ENCODE peak calls at places on chromosome 14, in four cellular contexts. W is SK-N-SH, R is neural progenitor cell, N is Peyer's patch. O is an unnamed sample.

GRCh38 chr14:101133068-101133467 is 229.5 kb upstream of the RTL1 start:
- DNase-seq in N (no peak), R (no peak), W (no peak), O (no peak)

GRCh38 chr14:74975059-74975810 is 19.8 kb upstream of the PGF start:
- DNase-seq in R (no peak), W (no peak), N (peak), O (peak)

GRCh38 chr14:91350813-91351507 is 66.7 kb downstream of the CCDC88C start:
- DNase-seq in W (no peak), R (no peak), N (peak), O (peak)

GRCh38 chr14:95381726-95382125 is 62.0 kb upstream of the CLMN start:
- DNase-seq in R (no peak), W (no peak), N (no peak), O (no peak)

GRCh38 chr14:47040490-47040889 is 388.9 kb upstream of the RPL10L start:
- DNase-seq in R (peak), W (no peak), N (no peak), O (no peak)

GRCh38 chr14:61119006-61119405 is 138.0 kb downstream of the SLC38A6 start:
- DNase-seq in N (no peak), R (peak), W (no peak), O (no peak)

GRCh38 chr14:90344920-90345557 is 13.3 kb upstream of the NRDE2 start:
- DNase-seq in N (no peak), R (no peak), W (no peak), O (no peak)

GRCh38 chr14:91649930-91650329 is 82.0 kb downstream of the CATSPERB start:
- DNase-seq in R (peak), W (peak), N (peak), O (no peak)

GRCh38 chr14:50947446-50947845 is 3.2 kb upstream of the PYGL start:
- DNase-seq in W (no peak), R (no peak), N (no peak), O (no peak)

GRCh38 chr14:80523518-80524117 is 312.3 kb upstream of the DIO2 start:
- DNase-seq in R (no peak), W (no peak), N (no peak), O (no peak)

GRCh38 chr14:92937229-92937937 is 14.4 kb downstream of the CHGA start:
- DNase-seq in W (no peak), R (no peak), N (peak), O (no peak)

GRCh38 chr14:94963051-94963450 is 193.1 kb upstream of the GSC start:
- DNase-seq in W (no peak), N (no peak), R (no peak), O (no peak)

GRCh38 chr14:56300495-56300894 is 182.3 kb downstream of the PELI2 start:
- DNase-seq in R (no peak), W (no peak), N (no peak), O (no peak)

GRCh38 chr14:100649173-100649519 is 61.9 kb upstream of the BEGAIN start:
- DNase-seq in W (no peak), N (no peak), R (no peak), O (no peak)

GRCh38 chr14:57060276-57060956 is 208.3 kb downstream of the EXOC5 start:
- DNase-seq in N (no peak), W (no peak), R (peak), O (no peak)

GRCh38 chr14:53796734-53797133 is 159.9 kb downstream of the BMP4 start:
- DNase-seq in R (no peak), N (no peak), W (no peak), O (no peak)

GRCh38 chr14:73943083-73943482 is 6.8 kb downstream of the FAM161B start:
- DNase-seq in R (no peak), W (no peak), N (peak), O (no peak)

GRCh38 chr14:92500491-92500941 is 13.1 kb upstream of the RIN3 start:
- DNase-seq in W (no peak), R (peak), N (no peak), O (peak)

GRCh38 chr14:60933920-60934655 is 46.8 kb downstream of the TRMT5 start:
- DNase-seq in R (no peak), W (no peak), N (no peak), O (no peak)

GRCh38 chr14:93986972-93987371 is 10.1 kb upstream of the CCDC197 start:
- DNase-seq in N (no peak), R (no peak), W (no peak), O (no peak)

GRCh38 chr14:22641851-22642250 is 2.3 kb downstream of the OR6J1 start:
- DNase-seq in R (no peak), W (no peak), N (peak), O (no peak)

GRCh38 chr14:49173765-49174373 is 412.3 kb downstream of the RPS29 start:
- DNase-seq in W (peak), N (peak), R (peak), O (no peak)

DNA sequence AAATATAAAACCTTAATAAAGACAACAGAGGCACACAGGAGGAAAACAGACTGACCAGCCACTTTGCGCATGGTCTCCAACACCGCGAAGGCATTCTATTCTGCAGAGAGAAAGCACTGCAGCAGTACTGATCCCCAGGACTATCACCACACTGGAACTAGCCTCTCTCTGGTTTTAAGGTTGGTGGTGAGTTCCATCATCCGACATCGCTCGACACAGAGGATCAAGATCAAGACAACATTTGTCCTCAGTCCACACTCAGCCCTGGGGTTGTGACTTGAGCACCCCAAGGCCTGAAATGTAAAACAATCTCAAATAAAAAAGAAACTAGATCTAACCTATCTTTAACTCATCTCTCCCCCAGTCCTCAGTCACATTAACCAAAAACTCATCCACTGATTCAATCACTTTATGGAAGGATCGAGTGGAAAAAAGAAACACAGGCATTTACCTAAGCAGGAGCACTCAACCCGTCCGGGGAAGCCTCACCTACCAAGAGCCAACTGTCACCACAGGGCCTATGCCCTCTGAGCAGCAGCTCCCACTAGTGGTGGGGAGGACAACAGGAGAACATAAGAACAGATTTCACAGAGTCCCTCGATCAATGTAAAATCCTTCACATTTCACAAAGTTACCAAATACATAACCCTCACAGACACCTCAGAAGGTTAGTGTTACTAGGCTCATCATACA is 17.7 kb downstream of the STXBP6 start:
- DNase-seq in N (peak), W (no peak), R (no peak), O (no peak)
- TF ChIP-seq CTCF in N (no peak), W (peak), R (peak), O (peak)

GRCh38 chr14:42911642-42912041 is 1305.0 kb downstream of the LRFN5 start:
- DNase-seq in N (no peak), W (no peak), R (no peak), O (no peak)
- TF ChIP-seq CTCF in N (no peak), W (no peak), R (no peak), O (peak)

DNA sequence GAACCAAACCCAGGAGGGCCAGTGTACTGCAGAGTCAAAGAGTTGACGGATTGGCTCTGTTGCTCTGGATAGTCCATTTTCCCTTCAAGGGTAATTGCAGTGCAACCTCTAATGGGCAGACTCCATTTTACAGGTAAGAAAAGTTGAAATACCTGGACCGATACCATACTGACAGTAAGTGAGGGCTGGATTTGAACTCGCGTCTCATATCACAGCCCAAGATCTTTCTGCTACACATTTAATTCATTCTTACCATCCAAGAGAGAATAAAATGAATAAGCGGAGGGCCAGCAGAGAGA is 356 bp upstream of the ZC3H14 start:
- DNase-seq in W (no peak), N (no peak), R (no peak), O (no peak)
- TF ChIP-seq CTCF in W (no peak), N (no peak), R (no peak), O (no peak)

GRCh38 chr14:64296561-64296960 is 2.4 kb upstream of the ESR2 start:
- DNase-seq in W (no peak), R (no peak), N (no peak), O (no peak)

GRCh38 chr14:64294672-64295413 is 672 bp upstream of the ESR2 start:
- DNase-seq in N (peak), R (peak), W (peak), O (peak)

GRCh38 chr14:64293976-64294671 is at the start of gene ESR2:
- DNase-seq in N (peak), R (peak), W (peak), O (no peak)

GRCh38 chr14:64303471-64303917 is 9.3 kb upstream of the ESR2 start:
- DNase-seq in W (peak), N (no peak), R (peak), O (no peak)

GRCh38 chr14:64298773-64299172 is 4.6 kb upstream of the ESR2 start:
- DNase-seq in W (no peak), N (no peak), R (no peak), O (no peak)
- TF ChIP-seq CTCF in W (peak), N (no peak), R (no peak), O (no peak)

GRCh38 chr14:62179367-62180018 is 417.3 kb downstream of the SNAPC1 start:
- DNase-seq in N (peak), W (peak), R (peak), O (peak)
- TF ChIP-seq CTCF in N (no peak), W (peak), R (peak), O (peak)

GRCh38 chr14:105881021-105881930 is 354.9 kb downstream of the TMEM121 start:
- DNase-seq in R (no peak), W (no peak), N (peak), O (peak)
- TF ChIP-seq CTCF in R (no peak), W (no peak), N (no peak), O (no peak)

DNA sequence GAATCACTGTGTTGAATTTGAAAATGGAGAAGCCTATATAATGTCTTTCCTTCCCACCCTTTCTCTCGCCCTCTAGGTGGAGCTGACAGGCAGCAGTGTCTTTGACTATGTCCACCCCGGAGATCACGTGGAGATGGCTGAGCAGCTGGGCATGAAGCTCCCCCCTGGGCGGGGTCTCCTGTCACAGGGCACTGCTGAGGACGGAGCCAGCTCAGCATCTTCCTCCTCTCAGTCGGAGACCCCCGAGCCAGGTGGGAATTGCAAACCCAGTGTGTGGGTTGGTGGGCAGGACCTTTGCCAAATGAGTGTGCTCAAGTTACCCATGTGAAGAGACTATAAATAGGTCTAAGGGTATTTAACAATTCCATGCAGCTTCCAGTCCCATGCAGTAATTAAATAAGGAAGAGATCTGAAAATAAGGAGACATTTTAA is 274.7 kb downstream of the EGLN3 start:
- DNase-seq in N (no peak), R (peak), W (peak), O (peak)
- TF ChIP-seq CTCF in N (no peak), R (peak), W (peak), O (peak)

GRCh38 chr14:103445783-103446182 is 60.6 kb downstream of the MARK3 start:
- DNase-seq in N (no peak), R (no peak), W (no peak), O (no peak)
- TF ChIP-seq CTCF in N (no peak), R (no peak), W (no peak), O (no peak)

DNA sequence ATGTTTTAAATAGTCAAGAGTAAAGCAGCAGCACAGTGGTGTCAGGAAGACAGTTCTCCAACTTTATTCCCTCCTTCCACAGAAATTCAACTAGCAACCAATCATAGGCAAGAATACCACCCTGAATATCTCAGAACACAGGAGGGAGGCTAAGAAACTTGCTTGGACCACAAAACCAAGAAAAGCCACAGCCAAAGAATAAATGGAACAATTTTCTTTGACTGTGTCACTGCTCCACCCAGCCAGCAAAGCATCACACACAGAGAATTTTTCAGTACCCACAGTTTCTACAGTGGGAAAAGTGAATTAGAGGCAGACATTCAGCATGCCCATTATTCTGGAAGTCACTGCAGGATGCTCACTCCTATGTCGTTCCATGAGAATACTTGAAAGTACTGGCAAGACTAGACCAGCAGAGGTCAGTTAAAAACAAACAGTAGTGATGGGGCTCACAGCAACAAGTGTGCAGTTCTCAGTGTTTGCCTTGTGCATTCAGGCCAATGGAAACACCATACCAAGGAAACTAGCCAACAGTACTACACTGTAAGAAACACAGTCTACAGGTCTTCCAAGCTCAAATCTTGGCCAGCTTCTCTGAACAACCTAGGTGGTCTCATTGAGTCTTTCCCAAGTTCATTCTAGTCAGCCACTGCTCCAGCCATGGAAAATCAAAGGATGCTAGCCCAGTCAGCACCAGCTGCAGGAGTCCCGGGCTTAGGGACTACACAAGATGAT is 56.8 kb upstream of the FOXG1 start:
- DNase-seq in R (peak), N (no peak), W (no peak), O (no peak)
- TF ChIP-seq CTCF in R (no peak), N (no peak), W (no peak), O (no peak)

GRCh38 chr14:69766984-69767368 is at the start of gene SRSF5:
- DNase-seq in N (peak), W (peak), R (peak), O (peak)
- TF ChIP-seq CTCF in N (no peak), W (no peak), R (no peak), O (no peak)

O was measured in RWPE2.